ENCODE peak calls at places on chromosomes 3 and 15, in seven cellular contexts. One of them, this sample, is unnamed.

GRCh38 chr3:53030864-53031445 is 14.9 kb downstream of the SFMBT1 start:
- DNase-seq in foreskin fibroblast: no peak
- DNase-seq in gastrocnemius medialis: no peak
- DNase-seq in neural progenitor cell: no peak
- DNase-seq in BE2C: no peak
- DNase-seq in cardiac fibroblast: no peak
- DNase-seq in body of pancreas: no peak
- DNase-seq in this sample: no peak

GRCh38 chr3:47678446-47679338 is 100.0 kb upstream of the CSPG5 start:
- DNase-seq in foreskin fibroblast: no peak
- DNase-seq in gastrocnemius medialis: no peak
- DNase-seq in neural progenitor cell: no peak
- DNase-seq in BE2C: no peak
- DNase-seq in cardiac fibroblast: no peak
- DNase-seq in body of pancreas: no peak
- DNase-seq in this sample: no peak

GRCh38 chr15:66459818-66460615 is 37.5 kb downstream of the SNAPC5 start:
- DNase-seq in foreskin fibroblast: peak
- DNase-seq in gastrocnemius medialis: no peak
- DNase-seq in neural progenitor cell: no peak
- DNase-seq in BE2C: no peak
- DNase-seq in cardiac fibroblast: peak
- DNase-seq in body of pancreas: no peak
- DNase-seq in this sample: peak

GRCh38 chr3:112671930-112672715 is 31.2 kb upstream of the CCDC80 start:
- DNase-seq in foreskin fibroblast: peak
- DNase-seq in gastrocnemius medialis: no peak
- DNase-seq in neural progenitor cell: no peak
- DNase-seq in BE2C: no peak
- DNase-seq in cardiac fibroblast: peak
- DNase-seq in body of pancreas: no peak
- DNase-seq in this sample: peak

GRCh38 chr3:55662683-55663082 is 175.6 kb upstream of the WNT5A start:
- DNase-seq in foreskin fibroblast: peak
- DNase-seq in gastrocnemius medialis: no peak
- DNase-seq in neural progenitor cell: no peak
- DNase-seq in BE2C: no peak
- DNase-seq in cardiac fibroblast: peak
- DNase-seq in body of pancreas: no peak
- DNase-seq in this sample: peak

GRCh38 chr3:155946178-155946577 is 75.7 kb downstream of the GMPS start:
- DNase-seq in foreskin fibroblast: peak
- DNase-seq in gastrocnemius medialis: no peak
- DNase-seq in neural progenitor cell: no peak
- DNase-seq in BE2C: no peak
- DNase-seq in cardiac fibroblast: peak
- DNase-seq in body of pancreas: no peak
- DNase-seq in this sample: peak

GRCh38 chr3:178084938-178085816 is 451.1 kb upstream of the KCNMB2 start:
- DNase-seq in foreskin fibroblast: peak
- DNase-seq in gastrocnemius medialis: peak
- DNase-seq in neural progenitor cell: peak
- DNase-seq in BE2C: peak
- DNase-seq in cardiac fibroblast: peak
- DNase-seq in body of pancreas: peak
- DNase-seq in this sample: peak

GRCh38 chr3:187694801-187695200 is 7.6 kb downstream of the RTP2 start:
- DNase-seq in foreskin fibroblast: no peak
- DNase-seq in gastrocnemius medialis: peak
- DNase-seq in neural progenitor cell: no peak
- DNase-seq in BE2C: no peak
- DNase-seq in cardiac fibroblast: no peak
- DNase-seq in body of pancreas: no peak
- DNase-seq in this sample: peak

GRCh38 chr3:176958560-176958959 is 238.7 kb downstream of the TBL1XR1 start:
- DNase-seq in foreskin fibroblast: no peak
- DNase-seq in gastrocnemius medialis: no peak
- DNase-seq in neural progenitor cell: no peak
- DNase-seq in BE2C: no peak
- DNase-seq in cardiac fibroblast: no peak
- DNase-seq in body of pancreas: no peak
- DNase-seq in this sample: no peak

GRCh38 chr3:115913069-115913686 is 289.9 kb downstream of the GAP43 start:
- DNase-seq in foreskin fibroblast: peak
- DNase-seq in gastrocnemius medialis: no peak
- DNase-seq in neural progenitor cell: no peak
- DNase-seq in BE2C: no peak
- DNase-seq in cardiac fibroblast: peak
- DNase-seq in body of pancreas: no peak
- DNase-seq in this sample: peak

GRCh38 chr15:58537480-58537879 is 105.7 kb downstream of the LIPC start:
- DNase-seq in foreskin fibroblast: no peak
- DNase-seq in gastrocnemius medialis: no peak
- DNase-seq in neural progenitor cell: no peak
- DNase-seq in BE2C: no peak
- DNase-seq in cardiac fibroblast: no peak
- DNase-seq in body of pancreas: no peak
- DNase-seq in this sample: no peak

GRCh38 chr3:114442251-114442650 is 148.4 kb downstream of the TIGIT start:
- DNase-seq in foreskin fibroblast: peak
- DNase-seq in gastrocnemius medialis: no peak
- DNase-seq in neural progenitor cell: no peak
- DNase-seq in BE2C: no peak
- DNase-seq in cardiac fibroblast: peak
- DNase-seq in body of pancreas: no peak
- DNase-seq in this sample: peak

GRCh38 chr15:81296218-81296617 is 27.7 kb downstream of the STARD5 start:
- DNase-seq in foreskin fibroblast: no peak
- DNase-seq in gastrocnemius medialis: no peak
- DNase-seq in neural progenitor cell: no peak
- DNase-seq in BE2C: no peak
- DNase-seq in cardiac fibroblast: no peak
- DNase-seq in body of pancreas: no peak
- DNase-seq in this sample: no peak

GRCh38 chr3:6860911-6861330 is at the start of gene GRM7:
- DNase-seq in foreskin fibroblast: peak
- DNase-seq in gastrocnemius medialis: no peak
- DNase-seq in neural progenitor cell: peak
- DNase-seq in BE2C: no peak
- DNase-seq in cardiac fibroblast: no peak
- DNase-seq in body of pancreas: peak
- DNase-seq in this sample: peak

GRCh38 chr3:197499427-197499826 is 56.3 kb downstream of the BDH1 start:
- DNase-seq in foreskin fibroblast: peak
- DNase-seq in gastrocnemius medialis: no peak
- DNase-seq in neural progenitor cell: no peak
- DNase-seq in BE2C: no peak
- DNase-seq in cardiac fibroblast: peak
- DNase-seq in body of pancreas: no peak
- DNase-seq in this sample: peak

GRCh38 chr3:145807990-145808389 is 353.0 kb downstream of the PLOD2 start:
- DNase-seq in foreskin fibroblast: peak
- DNase-seq in gastrocnemius medialis: no peak
- DNase-seq in neural progenitor cell: peak
- DNase-seq in BE2C: peak
- DNase-seq in cardiac fibroblast: peak
- DNase-seq in body of pancreas: no peak
- DNase-seq in this sample: peak

GRCh38 chr3:29468150-29468549 is 187.3 kb downstream of the RBMS3 start:
- DNase-seq in foreskin fibroblast: peak
- DNase-seq in gastrocnemius medialis: no peak
- DNase-seq in neural progenitor cell: no peak
- DNase-seq in BE2C: no peak
- DNase-seq in cardiac fibroblast: no peak
- DNase-seq in body of pancreas: no peak
- DNase-seq in this sample: no peak

GRCh38 chr3:114480442-114480841 is 186.6 kb downstream of the TIGIT start:
- DNase-seq in foreskin fibroblast: peak
- DNase-seq in gastrocnemius medialis: no peak
- DNase-seq in neural progenitor cell: no peak
- DNase-seq in BE2C: no peak
- DNase-seq in cardiac fibroblast: peak
- DNase-seq in body of pancreas: no peak
- DNase-seq in this sample: no peak

GRCh38 chr15:76310470-76311070 is 699 bp downstream of the ETFA start:
- DNase-seq in foreskin fibroblast: peak
- DNase-seq in gastrocnemius medialis: no peak
- DNase-seq in neural progenitor cell: peak
- DNase-seq in BE2C: peak
- DNase-seq in cardiac fibroblast: no peak
- DNase-seq in body of pancreas: no peak
- DNase-seq in this sample: peak

GRCh38 chr3:185283374-185283935 is 29.6 kb upstream of the EHHADH start:
- DNase-seq in foreskin fibroblast: no peak
- DNase-seq in gastrocnemius medialis: no peak
- DNase-seq in neural progenitor cell: no peak
- DNase-seq in BE2C: no peak
- DNase-seq in cardiac fibroblast: peak
- DNase-seq in body of pancreas: no peak
- DNase-seq in this sample: peak

GRCh38 chr3:183824761-183825379 is 507 bp downstream of the MAP6D1 start:
- DNase-seq in foreskin fibroblast: peak
- DNase-seq in gastrocnemius medialis: no peak
- DNase-seq in neural progenitor cell: peak
- DNase-seq in BE2C: peak
- DNase-seq in cardiac fibroblast: no peak
- DNase-seq in body of pancreas: peak
- DNase-seq in this sample: no peak

GRCh38 chr3:124504332-124505059 is 225.8 kb upstream of the UMPS start:
- DNase-seq in foreskin fibroblast: peak
- DNase-seq in gastrocnemius medialis: no peak
- DNase-seq in neural progenitor cell: no peak
- DNase-seq in BE2C: peak
- DNase-seq in cardiac fibroblast: peak
- DNase-seq in body of pancreas: peak
- DNase-seq in this sample: peak

GRCh38 chr3:10437995-10438901 is 67.1 kb downstream of the ATP2B2 start:
- DNase-seq in foreskin fibroblast: peak
- DNase-seq in gastrocnemius medialis: peak
- DNase-seq in neural progenitor cell: no peak
- DNase-seq in BE2C: no peak
- DNase-seq in cardiac fibroblast: peak
- DNase-seq in body of pancreas: no peak
- DNase-seq in this sample: peak

GRCh38 chr15:67024322-67024997 is 40.9 kb upstream of the SMAD3 start:
- DNase-seq in foreskin fibroblast: peak
- DNase-seq in gastrocnemius medialis: peak
- DNase-seq in neural progenitor cell: no peak
- DNase-seq in BE2C: peak
- DNase-seq in cardiac fibroblast: peak
- DNase-seq in body of pancreas: peak
- DNase-seq in this sample: peak

DNA sequence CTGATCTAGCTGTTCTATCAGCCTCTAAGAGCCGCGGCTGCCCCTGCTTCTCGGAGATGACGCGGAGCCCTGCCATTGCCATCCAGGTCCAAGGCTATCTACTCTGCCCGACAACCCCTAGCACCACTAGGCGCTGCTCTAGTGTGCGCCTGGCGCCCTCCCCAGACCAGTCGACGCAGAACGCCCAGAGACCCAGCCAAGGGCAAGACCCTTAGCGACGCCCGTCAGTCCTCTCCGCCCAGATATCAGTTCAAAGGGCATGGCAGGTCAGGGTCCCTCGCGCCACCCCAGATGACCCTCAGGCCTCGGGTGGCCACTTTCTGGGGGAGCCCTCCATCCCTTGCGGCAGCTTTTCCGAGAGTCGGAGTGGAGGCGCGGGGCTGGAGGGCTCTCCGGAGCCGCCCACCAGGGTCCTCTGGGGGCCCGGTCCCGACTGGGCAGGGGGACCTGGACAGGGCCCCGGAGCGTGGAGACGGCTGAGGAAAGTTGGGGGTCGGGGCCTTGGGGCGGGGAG is 371 bp upstream of the CLSTN2 start:
- DNase-seq in foreskin fibroblast: peak
- DNase-seq in gastrocnemius medialis: peak
- DNase-seq in neural progenitor cell: peak
- DNase-seq in BE2C: peak
- DNase-seq in cardiac fibroblast: peak
- DNase-seq in body of pancreas: peak
- DNase-seq in this sample: peak
- H3K4me3 ChIP-seq in foreskin fibroblast: peak
- H3K4me3 ChIP-seq in gastrocnemius medialis: peak
- H3K4me3 ChIP-seq in neural progenitor cell: peak
- H3K4me3 ChIP-seq in BE2C: peak
- H3K4me3 ChIP-seq in cardiac fibroblast: no peak
- H3K4me3 ChIP-seq in body of pancreas: peak
- H3K4me3 ChIP-seq in this sample: peak

GRCh38 chr3:173397161-173398110 is at the start of gene NLGN1:
- DNase-seq in foreskin fibroblast: peak
- DNase-seq in gastrocnemius medialis: peak
- DNase-seq in neural progenitor cell: peak
- DNase-seq in BE2C: peak
- DNase-seq in cardiac fibroblast: peak
- DNase-seq in body of pancreas: peak
- DNase-seq in this sample: peak
- TF ChIP-seq CTCF in foreskin fibroblast: peak
- TF ChIP-seq CTCF in gastrocnemius medialis: no peak
- TF ChIP-seq CTCF in neural progenitor cell: peak
- TF ChIP-seq CTCF in BE2C: no peak
- TF ChIP-seq CTCF in cardiac fibroblast: peak
- TF ChIP-seq CTCF in body of pancreas: no peak
- TF ChIP-seq CTCF in this sample: peak

DNA sequence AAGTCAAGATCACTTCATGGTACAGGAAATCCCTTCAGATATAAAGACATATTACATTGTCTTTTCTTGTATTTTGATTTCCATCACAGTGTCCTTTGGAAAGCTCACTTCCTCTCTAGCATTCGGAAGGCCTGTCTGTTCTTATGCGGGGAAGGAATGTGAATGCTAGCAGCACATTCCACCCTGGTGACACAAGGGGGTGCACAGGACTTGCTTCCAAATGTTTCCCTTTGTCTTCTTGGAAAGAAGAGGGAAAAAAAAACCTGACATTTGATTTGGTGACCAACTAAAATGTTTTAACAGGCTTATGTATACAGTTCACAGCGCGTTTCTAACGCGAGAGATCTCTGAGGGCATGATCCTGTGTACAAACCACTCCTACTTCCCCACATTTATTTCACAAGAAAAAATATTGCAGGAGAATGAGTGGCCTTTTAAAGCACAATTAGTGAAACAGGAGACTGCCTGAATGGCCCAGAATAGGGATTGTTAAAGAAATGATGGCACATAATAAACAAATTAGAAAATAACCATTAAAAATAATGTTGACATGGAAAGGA is 107.5 kb upstream of the FXR1 start:
- DNase-seq in foreskin fibroblast: no peak
- DNase-seq in gastrocnemius medialis: peak
- DNase-seq in neural progenitor cell: peak
- DNase-seq in BE2C: peak
- DNase-seq in cardiac fibroblast: peak
- DNase-seq in body of pancreas: no peak
- DNase-seq in this sample: peak
- H3K4me3 ChIP-seq in foreskin fibroblast: no peak
- H3K4me3 ChIP-seq in gastrocnemius medialis: no peak
- H3K4me3 ChIP-seq in neural progenitor cell: no peak
- H3K4me3 ChIP-seq in BE2C: no peak
- H3K4me3 ChIP-seq in cardiac fibroblast: no peak
- H3K4me3 ChIP-seq in body of pancreas: no peak
- H3K4me3 ChIP-seq in this sample: no peak

GRCh38 chr3:62229908-62230307 is 143.4 kb downstream of the FEZF2 start:
- DNase-seq in foreskin fibroblast: peak
- DNase-seq in gastrocnemius medialis: no peak
- DNase-seq in neural progenitor cell: peak
- DNase-seq in BE2C: no peak
- DNase-seq in cardiac fibroblast: peak
- DNase-seq in body of pancreas: no peak
- DNase-seq in this sample: peak
- TF ChIP-seq CTCF in foreskin fibroblast: no peak
- TF ChIP-seq CTCF in gastrocnemius medialis: no peak
- TF ChIP-seq CTCF in neural progenitor cell: peak
- TF ChIP-seq CTCF in BE2C: peak
- TF ChIP-seq CTCF in cardiac fibroblast: peak
- TF ChIP-seq CTCF in body of pancreas: no peak
- TF ChIP-seq CTCF in this sample: peak

This sample was measured in astrocyte of the spinal cord.